ENCODE peak calls at places on chromosomes 11 and 22, in four cellular contexts. O, P, B and U are unnamed samples.

GRCh38 chr11:126231725-126232459 is 20.3 kb downstream of the FAM118B start:
- DNase-seq in B (no peak), O (no peak), P (peak), U (no peak)

GRCh38 chr11:21630934-21631478 is 561.9 kb upstream of the ANO5 start:
- DNase-seq in O (no peak), B (no peak), P (no peak), U (no peak)

GRCh38 chr22:50293441-50294318 is 13.8 kb downstream of the PLXNB2 start:
- DNase-seq in B (peak), O (peak), P (peak), U (peak)

GRCh38 chr11:67304511-67305113 is 1.3 kb downstream of the SSH3 start:
- DNase-seq in B (no peak), O (peak), P (no peak), U (no peak)

GRCh38 chr22:49771266-49772065 is 56.2 kb downstream of the BRD1 start:
- DNase-seq in P (no peak), B (peak), O (no peak), U (peak)

GRCh38 chr11:69126286-69126685 is 29.4 kb upstream of the SMIM38 start:
- DNase-seq in O (peak), P (no peak), B (no peak), U (no peak)

GRCh38 chr11:60111793-60112192 is 23.3 kb downstream of the MS4A2 start:
- DNase-seq in O (no peak), B (no peak), P (no peak), U (no peak)

GRCh38 chr22:17862646-17863181 is 88.4 kb upstream of the BID start:
- DNase-seq in P (no peak), O (no peak), B (no peak), U (no peak)

GRCh38 chr11:61851128-61851899 is 23.2 kb downstream of the FADS2 start:
- DNase-seq in P (no peak), B (no peak), O (no peak), U (no peak)

GRCh38 chr11:86869966-86870570 is 69.7 kb downstream of the PRSS23 start:
- DNase-seq in P (peak), O (peak), B (peak), U (peak)

GRCh38 chr11:6151117-6151516 is 19.0 kb downstream of the OR52B2 start:
- DNase-seq in B (no peak), P (no peak), O (no peak), U (no peak)

GRCh38 chr11:19978668-19979518 is 181.4 kb downstream of the DBX1 start:
- DNase-seq in P (peak), O (no peak), B (no peak), U (peak)

GRCh38 chr11:71499546-71499945 is 27.5 kb upstream of the KRTAP5-7 start:
- DNase-seq in P (no peak), B (peak), O (no peak), U (no peak)

GRCh38 chr11:48024635-48025071 is 44.3 kb downstream of the PTPRJ start:
- DNase-seq in O (no peak), P (no peak), B (no peak), U (no peak)

GRCh38 chr22:22614065-22614464 is 30.3 kb upstream of the GGTLC2 start:
- DNase-seq in B (no peak), P (no peak), O (no peak), U (no peak)

GRCh38 chr22:19875531-19876313 is 21.0 kb upstream of the GNB1L start:
- DNase-seq in B (peak), O (no peak), P (no peak), U (no peak)

GRCh38 chr22:25712661-25713400 is 29.2 kb upstream of the MYO18B start:
- DNase-seq in B (no peak), P (no peak), O (no peak), U (no peak)
- H4K5ac ChIP-seq in B (no peak), P (no peak), O (no peak), U (no peak)

DNA sequence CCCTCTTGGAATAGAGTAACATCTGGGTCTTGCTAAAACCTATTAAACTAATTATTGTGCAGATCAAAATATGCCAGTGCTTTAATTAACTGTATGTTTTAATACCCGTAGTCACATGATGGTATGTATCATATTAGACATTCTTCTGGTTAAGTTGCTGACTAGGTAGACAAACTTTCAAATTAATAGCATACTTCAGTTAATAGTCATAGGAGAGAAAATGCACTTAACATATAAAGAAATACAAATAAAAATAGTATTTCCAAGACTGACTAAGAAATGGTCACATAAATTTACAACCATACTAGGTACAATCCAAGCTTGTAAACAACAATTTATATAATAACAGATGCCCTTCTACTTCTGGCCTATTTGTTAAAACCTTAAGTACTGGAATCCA is 7.6 kb upstream of the EXPH5 start:
- DNase-seq in B (no peak), O (no peak), P (peak), U (no peak)
- H2AK5ac ChIP-seq in B (no peak), O (no peak), P (no peak), U (no peak)

DNA sequence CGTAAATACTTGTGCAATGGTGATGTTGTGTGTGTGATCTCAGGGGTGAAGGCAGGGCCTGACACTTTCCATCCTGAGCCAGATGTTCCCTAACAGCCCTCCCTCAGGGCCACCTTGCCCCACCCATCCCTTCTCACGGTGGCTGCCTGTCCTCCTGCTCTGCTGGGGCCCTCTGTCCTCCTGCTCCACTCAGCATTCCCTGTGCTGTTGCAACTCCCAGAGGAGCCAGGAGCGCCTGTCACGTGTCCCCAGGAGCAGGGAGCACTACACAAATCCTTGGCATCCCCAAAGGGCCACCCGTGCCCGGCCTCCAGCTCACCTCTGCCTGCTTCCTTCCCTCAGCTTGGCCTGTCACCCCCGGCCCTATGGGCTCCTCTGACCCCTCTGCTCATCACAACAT is 10.2 kb upstream of the CSNK1E start:
- DNase-seq in P (no peak), O (no peak), B (no peak), U (no peak)
- H3K18ac ChIP-seq in P (no peak), O (peak), B (peak), U (no peak)

GRCh38 chr11:117972044-117972443 is 14.2 kb upstream of the IL10RA start:
- DNase-seq in P (no peak), O (no peak), B (no peak), U (no peak)
- H4K5ac ChIP-seq in P (no peak), O (no peak), B (no peak), U (no peak)

GRCh38 chr11:128458316-128458715 is 129.0 kb downstream of the ETS1 start:
- DNase-seq in P (peak), O (no peak), B (no peak), U (no peak)

GRCh38 chr11:128456566-128457268 is 130.6 kb downstream of the ETS1 start:
- DNase-seq in O (no peak), B (no peak), P (no peak), U (no peak)

GRCh38 chr11:128455766-128456165 is 131.6 kb downstream of the ETS1 start:
- DNase-seq in P (no peak), B (no peak), O (no peak), U (no peak)

GRCh38 chr11:128453444-128454336 is 133.7 kb downstream of the ETS1 start:
- DNase-seq in O (no peak), B (no peak), P (peak), U (no peak)

DNA sequence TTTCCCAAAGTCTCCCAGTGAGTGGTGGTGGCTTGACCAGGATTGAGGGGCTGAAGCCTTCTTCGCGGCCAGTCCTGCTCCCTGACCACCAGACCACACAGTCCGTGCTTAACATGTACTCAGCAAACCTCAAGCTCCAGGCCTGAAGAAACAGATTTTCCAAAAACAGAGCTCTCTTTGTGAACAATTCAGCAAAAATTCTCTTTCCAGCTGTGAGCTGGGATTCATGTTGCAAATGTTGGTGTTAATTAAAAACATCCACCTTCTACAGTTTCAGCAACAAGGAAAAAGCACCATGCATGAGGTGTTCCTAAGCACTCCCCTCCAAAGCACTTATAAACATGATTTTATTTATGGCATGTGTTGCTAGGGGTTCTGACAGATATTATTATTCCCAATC is 129.5 kb downstream of the ETS1 start:
- DNase-seq in O (no peak), P (no peak), B (no peak), U (no peak)
- H2AK5ac ChIP-seq in O (no peak), P (peak), B (no peak), U (no peak)